ENCODE peak calls at places on chromosomes 7 and 10, in five cellular contexts. C, A, X, Q and M are unnamed samples.

GRCh38 chr10:113945075-113945686 is 90.7 kb downstream of the NHLRC2 start:
- DNase-seq in C (peak), A (peak), X (peak), Q (no peak), M (peak)

GRCh38 chr7:31022117-31022516 is 30.0 kb upstream of the ADCYAP1R1 start:
- DNase-seq in C (no peak), A (no peak), X (no peak), Q (no peak), M (no peak)

GRCh38 chr10:36608866-36609265 is 516.5 kb upstream of the ANKRD30A start:
- DNase-seq in C (no peak), A (no peak), X (peak), Q (no peak), M (no peak)

GRCh38 chr7:44103941-44104879 is at the start of gene AEBP1:
- DNase-seq in C (no peak), A (peak), X (no peak), Q (peak), M (peak)

GRCh38 chr7:135979674-135980660 is 2.8 kb upstream of the MTPN start:
- DNase-seq in C (no peak), A (no peak), X (peak), Q (no peak), M (peak)

GRCh38 chr10:124366343-124366742 is 52.4 kb downstream of the OAT start:
- DNase-seq in C (no peak), A (no peak), X (no peak), Q (no peak), M (no peak)

GRCh38 chr10:58237014-58237830 is 30.5 kb downstream of the IPMK start:
- DNase-seq in C (peak), A (no peak), X (peak), Q (no peak), M (peak)

GRCh38 chr10:74544106-74544505 is 282.3 kb upstream of the KAT6B start:
- DNase-seq in C (no peak), A (no peak), X (peak), Q (peak), M (peak)

GRCh38 chr10:78905940-78906308 is 162.8 kb upstream of the ZMIZ1 start:
- DNase-seq in C (no peak), A (no peak), X (no peak), Q (peak), M (no peak)

GRCh38 chr10:29392376-29393021 is 103.6 kb downstream of the LYZL1 start:
- DNase-seq in C (no peak), A (peak), X (peak), Q (peak), M (peak)

GRCh38 chr10:91194497-91195179 is 25.8 kb upstream of the PCGF5 start:
- DNase-seq in C (no peak), A (no peak), X (no peak), Q (no peak), M (peak)

GRCh38 chr10:63262674-63263073 is 129.5 kb downstream of the NRBF2 start:
- DNase-seq in C (no peak), A (no peak), X (no peak), Q (no peak), M (no peak)

GRCh38 chr10:114879541-114880158 is 58.1 kb downstream of the FHIP2A start:
- DNase-seq in C (peak), A (peak), X (peak), Q (peak), M (peak)

GRCh38 chr7:27188666-27189559 is 3.9 kb upstream of the HOXA11 start:
- DNase-seq in C (no peak), A (no peak), X (peak), Q (peak), M (no peak)

GRCh38 chr10:53052765-53053164 is 280.2 kb upstream of the MBL2 start:
- DNase-seq in C (no peak), A (no peak), X (no peak), Q (no peak), M (no peak)

GRCh38 chr7:130141858-130142653 is 63.1 kb downstream of the TMEM209 start:
- DNase-seq in C (no peak), A (no peak), X (no peak), Q (no peak), M (no peak)

GRCh38 chr7:130141161-130141857 is 63.9 kb downstream of the TMEM209 start:
- DNase-seq in C (no peak), A (peak), X (no peak), Q (peak), M (peak)

GRCh38 chr7:130139193-130139950 is 65.8 kb downstream of the TMEM209 start:
- DNase-seq in C (no peak), A (no peak), X (no peak), Q (no peak), M (no peak)

GRCh38 chr7:130142654-130143333 is 62.4 kb downstream of the TMEM209 start:
- DNase-seq in C (no peak), A (no peak), X (no peak), Q (no peak), M (no peak)

DNA sequence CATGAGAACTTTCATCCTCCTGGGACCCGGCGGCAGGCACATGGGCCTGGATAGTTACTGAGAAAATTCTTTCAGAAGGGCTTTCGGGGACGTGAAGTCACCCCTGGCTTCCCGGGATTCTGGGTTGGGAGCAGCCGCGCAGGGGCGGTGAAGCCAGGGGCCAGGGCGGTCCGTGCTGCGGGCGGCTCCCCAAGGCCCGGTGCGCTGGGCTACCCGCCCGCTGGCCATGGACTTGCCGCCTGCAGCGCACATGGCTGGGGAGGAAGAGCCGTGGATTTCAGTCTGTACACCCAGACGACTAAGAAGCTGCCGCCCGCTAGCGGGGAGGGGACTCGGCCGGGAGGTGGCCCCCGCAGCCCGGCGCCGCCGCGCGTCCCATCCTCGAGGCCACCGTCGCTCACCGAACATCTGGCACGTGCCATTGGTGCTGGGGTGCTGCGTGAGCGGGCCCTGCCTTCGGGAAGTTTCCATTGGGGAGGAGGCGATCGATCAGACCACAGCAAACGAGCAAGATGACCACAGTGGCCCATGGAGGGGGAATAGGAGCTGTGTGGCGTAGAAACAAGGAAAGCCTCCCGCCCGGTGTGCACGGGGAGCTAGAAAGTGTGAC is 64.5 kb downstream of the TMEM209 start:
- DNase-seq in C (no peak), A (no peak), X (no peak), Q (peak), M (no peak)
- TF ChIP-seq EZH2phosphoT487 in C (no peak), A (no peak), X (no peak), Q (no peak), M (no peak)

GRCh38 chr10:98450618-98451017 is 3.9 kb upstream of the HPS1 start:
- DNase-seq in C (no peak), A (no peak), X (no peak), Q (no peak), M (no peak)
- TF ChIP-seq EZH2phosphoT487 in C (no peak), A (no peak), X (no peak), Q (no peak), M (no peak)

DNA sequence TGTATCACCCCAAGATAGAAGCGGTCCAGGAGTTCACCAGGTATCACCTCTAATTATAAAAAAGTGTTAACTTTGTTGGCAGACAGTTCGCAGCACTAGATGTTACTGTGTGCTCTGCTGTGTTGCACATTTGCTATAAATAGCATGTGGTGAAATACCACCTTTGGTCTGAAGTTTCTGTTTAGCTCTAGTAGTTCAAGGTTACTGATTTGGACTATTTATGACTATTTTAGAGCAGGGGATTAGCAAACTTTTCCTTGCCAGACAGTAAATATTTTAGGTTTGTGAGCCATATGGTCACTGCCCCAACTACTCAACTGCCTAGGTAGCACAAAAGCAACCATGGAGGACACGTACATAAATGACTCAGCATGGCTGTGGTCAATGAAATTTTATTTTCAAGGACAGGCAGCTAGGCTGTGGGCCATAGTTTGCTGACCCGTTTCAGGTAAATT is 16.5 kb downstream of the DENND10 start:
- DNase-seq in C (no peak), A (peak), X (peak), Q (no peak), M (peak)
- TF ChIP-seq EZH2phosphoT487 in C (no peak), A (no peak), X (no peak), Q (no peak), M (no peak)

DNA sequence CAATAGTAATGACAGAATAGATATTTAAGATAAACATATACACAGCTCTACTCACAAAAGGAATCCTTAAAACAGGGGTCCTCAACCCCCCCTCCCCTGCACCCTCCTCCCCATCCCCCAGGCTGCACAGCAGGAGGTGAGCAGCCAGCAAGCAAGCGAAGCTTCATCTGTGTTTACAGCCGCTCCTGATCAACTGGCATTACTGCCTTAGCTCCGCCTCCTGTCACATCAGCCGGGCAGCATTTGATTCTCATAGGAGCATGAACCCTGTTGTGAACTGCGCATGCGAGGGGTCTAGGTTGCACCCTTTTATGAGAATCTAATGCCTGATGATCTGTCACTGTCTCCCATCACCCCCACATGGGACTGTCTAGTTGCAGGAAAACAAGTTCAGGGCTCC is 65.5 kb downstream of the SMURF1 start:
- DNase-seq in C (no peak), A (no peak), X (no peak), Q (no peak), M (no peak)
- TF ChIP-seq EZH2phosphoT487 in C (no peak), A (no peak), X (no peak), Q (no peak), M (no peak)

GRCh38 chr10:71076473-71077142 is 135.8 kb upstream of the UNC5B start:
- DNase-seq in C (no peak), A (no peak), X (no peak), Q (no peak), M (no peak)

GRCh38 chr10:71074176-71074755 is 138.1 kb upstream of the UNC5B start:
- DNase-seq in C (no peak), A (no peak), X (peak), Q (no peak), M (no peak)

GRCh38 chr10:71073451-71074175 is 138.8 kb upstream of the UNC5B start:
- DNase-seq in C (no peak), A (no peak), X (no peak), Q (no peak), M (no peak)

GRCh38 chr10:71075759-71076472 is 136.5 kb upstream of the UNC5B start:
- DNase-seq in C (no peak), A (no peak), X (no peak), Q (no peak), M (no peak)

DNA sequence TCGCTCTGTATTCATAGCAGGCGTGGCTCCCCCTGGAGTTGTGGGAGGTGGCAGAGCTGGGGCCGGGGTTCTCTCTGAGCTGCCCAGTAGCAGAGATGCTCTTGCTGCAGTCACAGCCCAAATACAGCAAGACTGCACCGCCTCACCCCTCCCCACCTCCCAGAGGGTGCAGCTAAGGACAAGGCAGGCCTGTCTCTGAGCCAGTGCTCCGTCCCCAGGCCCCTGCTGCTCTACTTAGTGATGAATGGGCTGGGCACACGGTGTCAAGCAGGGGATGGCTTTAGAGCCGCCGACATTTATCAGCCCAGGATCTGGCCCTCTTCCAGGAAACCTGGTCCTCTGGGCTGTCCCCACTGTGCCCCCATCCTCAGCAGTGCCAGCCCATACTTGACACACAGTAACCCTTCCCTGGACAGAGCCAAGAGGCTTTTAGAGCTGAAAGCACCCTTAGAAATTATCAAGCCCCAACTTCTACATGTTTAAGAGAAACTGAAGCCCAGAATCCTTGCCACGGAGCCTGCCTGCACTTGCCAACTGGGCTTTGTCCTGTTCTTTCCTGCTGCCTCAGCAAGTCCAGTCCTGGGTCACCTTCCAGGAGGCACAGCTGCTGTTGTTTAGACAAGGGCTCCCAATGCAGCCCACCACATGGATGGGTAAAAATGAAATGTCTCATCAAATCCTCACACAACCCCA is 137.2 kb upstream of the UNC5B start:
- DNase-seq in C (no peak), A (no peak), X (no peak), Q (no peak), M (no peak)
- TF ChIP-seq EZH2phosphoT487 in C (no peak), A (no peak), X (no peak), Q (no peak), M (no peak)

GRCh38 chr10:102629661-102630614 is 14.3 kb upstream of the TRIM8 start:
- DNase-seq in C (no peak), A (peak), X (peak), Q (peak), M (peak)
- TF ChIP-seq EZH2phosphoT487 in C (no peak), A (no peak), X (no peak), Q (no peak), M (no peak)

GRCh38 chr7:87354749-87355148 is 9.3 kb downstream of the CROT start:
- DNase-seq in C (peak), A (no peak), X (peak), Q (peak), M (no peak)
- TF ChIP-seq EZH2phosphoT487 in C (no peak), A (no peak), X (no peak), Q (no peak), M (no peak)

DNA sequence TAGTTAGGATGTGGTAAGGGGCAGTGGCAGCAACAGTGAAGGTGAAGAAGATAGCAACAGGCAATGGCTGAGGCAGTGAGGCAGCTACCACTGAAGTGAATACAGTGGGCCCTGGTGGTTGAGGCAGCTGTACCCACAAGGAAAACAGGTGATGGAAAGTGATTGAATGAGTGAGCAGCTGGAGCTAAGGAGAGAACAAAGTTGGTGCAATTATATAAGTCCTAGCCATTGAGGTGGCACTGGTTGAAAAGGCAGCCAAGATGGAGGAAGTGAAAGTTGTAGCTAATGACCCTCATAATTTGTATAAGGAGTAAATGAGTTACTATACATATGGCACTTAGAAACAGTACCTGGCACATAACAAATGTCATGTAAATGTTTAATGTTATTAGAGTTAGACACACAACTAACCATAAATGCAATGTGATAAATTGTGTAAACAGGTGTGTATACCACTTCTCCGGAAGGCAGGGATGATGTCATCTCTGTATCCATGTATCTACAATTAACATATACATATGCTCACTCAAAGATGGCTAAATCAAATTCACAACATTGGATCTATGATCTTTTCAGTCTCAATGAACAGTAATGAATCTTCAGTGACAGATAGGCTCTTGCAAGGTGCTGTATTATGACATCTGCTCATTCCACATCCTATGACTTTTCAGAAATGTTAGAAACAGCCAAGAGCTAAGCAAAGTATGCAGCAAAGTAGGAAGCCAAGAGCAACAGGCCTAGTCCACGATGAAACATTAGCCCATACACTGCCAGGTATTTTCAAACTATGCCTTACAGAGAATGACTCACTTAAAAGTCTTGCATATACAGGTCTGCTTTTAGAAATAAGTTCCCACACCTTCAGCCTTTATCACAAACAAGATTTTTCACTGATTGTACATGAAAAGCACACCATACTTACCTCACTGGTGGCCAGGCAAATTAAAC is 10.7 kb downstream of the XPNPEP1 start:
- DNase-seq in C (no peak), A (peak), X (peak), Q (no peak), M (peak)
- TF ChIP-seq EZH2phosphoT487 in C (no peak), A (no peak), X (no peak), Q (no peak), M (no peak)